ENCODE peak calls at places on chromosomes 3 and 15, in five cellular contexts. One of them, this sample, is unnamed.

GRCh38 chr3:158809642-158810041 is 7.8 kb downstream of the MFSD1 start:
- DNase-seq in GM12878: no peak
- DNase-seq in HepG2: no peak
- DNase-seq in GM12892: no peak
- DNase-seq in K562: no peak
- DNase-seq in this sample: no peak

GRCh38 chr15:37764733-37765191 is 169.7 kb upstream of the TMCO5A start:
- DNase-seq in GM12878: no peak
- DNase-seq in HepG2: peak
- DNase-seq in GM12892: no peak
- DNase-seq in K562: peak
- DNase-seq in this sample: no peak

GRCh38 chr15:71106802-71107500 is 8.3 kb upstream of the THSD4 start:
- DNase-seq in GM12878: peak
- DNase-seq in HepG2: no peak
- DNase-seq in GM12892: no peak
- DNase-seq in K562: no peak
- DNase-seq in this sample: no peak

GRCh38 chr3:183551930-183552329 is 3.6 kb downstream of the KLHL6 start:
- DNase-seq in GM12878: no peak
- DNase-seq in HepG2: no peak
- DNase-seq in GM12892: no peak
- DNase-seq in K562: no peak
- DNase-seq in this sample: no peak

GRCh38 chr15:45498701-45499100 is 23.9 kb downstream of the SLC30A4 start:
- DNase-seq in GM12878: no peak
- DNase-seq in HepG2: no peak
- DNase-seq in GM12892: no peak
- DNase-seq in K562: no peak
- DNase-seq in this sample: no peak

GRCh38 chr15:52228928-52229327 is 37.7 kb upstream of the GNB5 start:
- DNase-seq in GM12878: no peak
- DNase-seq in HepG2: peak
- DNase-seq in GM12892: no peak
- DNase-seq in K562: peak
- DNase-seq in this sample: no peak

GRCh38 chr3:46716461-46717441 is 918 bp downstream of the PRSS50 start:
- DNase-seq in GM12878: no peak
- DNase-seq in HepG2: no peak
- DNase-seq in GM12892: no peak
- DNase-seq in K562: no peak
- DNase-seq in this sample: no peak

GRCh38 chr3:183449391-183449790 is 21.0 kb upstream of the MCF2L2 start:
- DNase-seq in GM12878: no peak
- DNase-seq in HepG2: peak
- DNase-seq in GM12892: no peak
- DNase-seq in K562: peak
- DNase-seq in this sample: no peak

GRCh38 chr3:99523446-99523845 is 114.9 kb upstream of the COL8A1 start:
- DNase-seq in GM12878: no peak
- DNase-seq in HepG2: no peak
- DNase-seq in GM12892: no peak
- DNase-seq in K562: no peak
- DNase-seq in this sample: no peak

GRCh38 chr3:186481526-186481925 is 62.7 kb downstream of the CRYGS start:
- DNase-seq in GM12878: no peak
- DNase-seq in HepG2: no peak
- DNase-seq in GM12892: no peak
- DNase-seq in K562: no peak
- DNase-seq in this sample: no peak

GRCh38 chr3:31481697-31482096 is 51.0 kb upstream of the STT3B start:
- DNase-seq in GM12878: no peak
- DNase-seq in HepG2: no peak
- DNase-seq in GM12892: no peak
- DNase-seq in K562: no peak
- DNase-seq in this sample: no peak

GRCh38 chr3:110070539-110070916 is 733.2 kb upstream of the DPPA4 start:
- DNase-seq in GM12878: no peak
- DNase-seq in HepG2: no peak
- DNase-seq in GM12892: no peak
- DNase-seq in K562: no peak
- DNase-seq in this sample: no peak

GRCh38 chr15:64842099-64842940 is 605 bp downstream of the PLEKHO2 start:
- DNase-seq in GM12878: no peak
- DNase-seq in HepG2: no peak
- DNase-seq in GM12892: no peak
- DNase-seq in K562: no peak
- DNase-seq in this sample: no peak

GRCh38 chr15:29774900-29775299 is 47.4 kb downstream of the TJP1 start:
- DNase-seq in GM12878: no peak
- DNase-seq in HepG2: peak
- DNase-seq in GM12892: no peak
- DNase-seq in K562: no peak
- DNase-seq in this sample: no peak

GRCh38 chr15:49900836-49901235 is 218.2 kb downstream of the ATP8B4 start:
- DNase-seq in GM12878: no peak
- DNase-seq in HepG2: no peak
- DNase-seq in GM12892: no peak
- DNase-seq in K562: no peak
- DNase-seq in this sample: no peak

GRCh38 chr3:195160908-195161434 is 110.0 kb downstream of the XXYLT1 start:
- DNase-seq in GM12878: no peak
- DNase-seq in HepG2: no peak
- DNase-seq in GM12892: no peak
- DNase-seq in K562: no peak
- DNase-seq in this sample: no peak

GRCh38 chr3:195159819-195160175 is 111.2 kb downstream of the XXYLT1 start:
- DNase-seq in GM12878: no peak
- DNase-seq in HepG2: no peak
- DNase-seq in GM12892: no peak
- DNase-seq in K562: no peak
- DNase-seq in this sample: no peak

GRCh38 chr3:195156286-195156890 is 114.6 kb downstream of the XXYLT1 start:
- DNase-seq in GM12878: no peak
- DNase-seq in HepG2: peak
- DNase-seq in GM12892: no peak
- DNase-seq in K562: no peak
- DNase-seq in this sample: no peak

GRCh38 chr3:195160257-195160898 is 110.6 kb downstream of the XXYLT1 start:
- DNase-seq in GM12878: no peak
- DNase-seq in HepG2: peak
- DNase-seq in GM12892: no peak
- DNase-seq in K562: no peak
- DNase-seq in this sample: no peak

GRCh38 chr3:195159117-195159818 is 111.7 kb downstream of the XXYLT1 start:
- DNase-seq in GM12878: no peak
- DNase-seq in HepG2: no peak
- DNase-seq in GM12892: no peak
- DNase-seq in K562: no peak
- DNase-seq in this sample: no peak
- TF ChIP-seq POLR2A in GM12878: no peak
- TF ChIP-seq POLR2A in HepG2: no peak
- TF ChIP-seq POLR2A in GM12892: no peak
- TF ChIP-seq POLR2A in K562: no peak
- TF ChIP-seq POLR2A in this sample: no peak

GRCh38 chr15:90866161-90866715 is 2.1 kb upstream of the FURIN start:
- DNase-seq in GM12878: no peak
- DNase-seq in HepG2: no peak
- DNase-seq in GM12892: no peak
- DNase-seq in K562: no peak
- DNase-seq in this sample: no peak
- TF ChIP-seq TAF1 in GM12878: no peak
- TF ChIP-seq TAF1 in HepG2: no peak
- TF ChIP-seq TAF1 in GM12892: no peak
- TF ChIP-seq TAF1 in K562: no peak
- TF ChIP-seq TAF1 in this sample: no peak

GRCh38 chr15:31077981-31078380 is 23.5 kb downstream of the TRPM1 start:
- DNase-seq in GM12878: no peak
- DNase-seq in HepG2: no peak
- DNase-seq in GM12892: no peak
- DNase-seq in K562: no peak
- DNase-seq in this sample: no peak

GRCh38 chr15:31079519-31079918 is 22.0 kb downstream of the TRPM1 start:
- DNase-seq in GM12878: no peak
- DNase-seq in HepG2: no peak
- DNase-seq in GM12892: no peak
- DNase-seq in K562: no peak
- DNase-seq in this sample: no peak

GRCh38 chr15:31078461-31078860 is 23.1 kb downstream of the TRPM1 start:
- DNase-seq in GM12878: no peak
- DNase-seq in HepG2: no peak
- DNase-seq in GM12892: no peak
- DNase-seq in K562: no peak
- DNase-seq in this sample: no peak

GRCh38 chr15:31074321-31074720 is 27.2 kb downstream of the TRPM1 start:
- DNase-seq in GM12878: no peak
- DNase-seq in HepG2: no peak
- DNase-seq in GM12892: no peak
- DNase-seq in K562: no peak
- DNase-seq in this sample: no peak

DNA sequence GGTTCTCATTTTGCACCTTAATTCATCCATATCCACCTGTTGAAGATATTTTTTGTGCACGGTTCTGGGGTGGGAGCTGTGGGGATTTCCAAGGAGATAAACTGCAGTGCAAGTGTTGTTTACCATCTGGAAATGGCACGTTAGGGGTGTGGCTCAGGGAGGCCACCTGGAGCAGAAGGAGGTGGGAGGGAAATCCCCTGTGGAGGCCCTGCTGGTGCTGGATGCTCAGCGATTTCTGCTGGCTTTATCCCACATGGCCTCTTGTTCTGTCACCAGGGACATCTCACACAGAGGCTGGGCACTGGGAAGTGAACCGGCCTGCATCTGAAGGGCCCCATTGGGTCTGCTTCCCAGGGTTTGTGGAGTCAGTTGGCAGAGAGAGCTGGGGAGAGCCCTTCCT is 24.3 kb downstream of the TRPM1 start:
- DNase-seq in GM12878: no peak
- DNase-seq in HepG2: no peak
- DNase-seq in GM12892: no peak
- DNase-seq in K562: no peak
- DNase-seq in this sample: no peak
- TF ChIP-seq POLR2A in GM12878: no peak
- TF ChIP-seq POLR2A in HepG2: no peak
- TF ChIP-seq POLR2A in GM12892: no peak
- TF ChIP-seq POLR2A in K562: no peak
- TF ChIP-seq POLR2A in this sample: no peak

GRCh38 chr3:177057768-177058167 is 139.5 kb downstream of the TBL1XR1 start:
- DNase-seq in GM12878: peak
- DNase-seq in HepG2: no peak
- DNase-seq in GM12892: peak
- DNase-seq in K562: no peak
- DNase-seq in this sample: peak
- TF ChIP-seq TAF1 in GM12878: no peak
- TF ChIP-seq TAF1 in HepG2: no peak
- TF ChIP-seq TAF1 in GM12892: no peak
- TF ChIP-seq TAF1 in K562: no peak
- TF ChIP-seq TAF1 in this sample: no peak

GRCh38 chr3:43286115-43286885 is at the start of gene SNRK:
- DNase-seq in GM12878: no peak
- DNase-seq in HepG2: peak
- DNase-seq in GM12892: peak
- DNase-seq in K562: peak
- DNase-seq in this sample: peak
- TF ChIP-seq POLR2A in GM12878: peak
- TF ChIP-seq POLR2A in HepG2: peak
- TF ChIP-seq POLR2A in GM12892: peak
- TF ChIP-seq POLR2A in K562: peak
- TF ChIP-seq POLR2A in this sample: no peak

GRCh38 chr3:43684944-43685343 is 5.8 kb upstream of the ABHD5 start:
- DNase-seq in GM12878: no peak
- DNase-seq in HepG2: no peak
- DNase-seq in GM12892: no peak
- DNase-seq in K562: no peak
- DNase-seq in this sample: no peak
- TF ChIP-seq TAF1 in GM12878: no peak
- TF ChIP-seq TAF1 in HepG2: no peak
- TF ChIP-seq TAF1 in GM12892: no peak
- TF ChIP-seq TAF1 in K562: no peak
- TF ChIP-seq TAF1 in this sample: no peak

DNA sequence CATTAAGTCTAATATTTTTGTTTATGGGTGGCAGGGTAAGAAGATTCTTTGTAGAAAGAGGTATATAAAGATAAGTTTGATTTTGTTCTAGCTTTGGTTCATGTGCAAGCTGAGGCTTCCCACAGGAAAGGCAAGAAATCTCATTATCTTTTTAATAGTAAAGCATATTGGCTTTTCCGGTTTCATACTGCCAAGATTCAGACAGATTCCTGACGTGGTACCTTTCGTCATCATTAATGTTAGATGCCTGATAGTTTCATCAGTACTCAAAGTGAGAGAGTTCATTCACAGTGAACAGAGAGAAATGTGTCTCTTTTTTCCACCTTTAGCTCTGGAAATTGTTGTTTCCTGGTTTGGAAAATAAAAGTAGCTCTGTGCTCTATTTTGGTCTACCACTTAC is 16.5 kb downstream of the TPM1 start:
- DNase-seq in GM12878: no peak
- DNase-seq in HepG2: no peak
- DNase-seq in GM12892: no peak
- DNase-seq in K562: no peak
- DNase-seq in this sample: no peak
- TF ChIP-seq POLR2A in GM12878: no peak
- TF ChIP-seq POLR2A in HepG2: no peak
- TF ChIP-seq POLR2A in GM12892: no peak
- TF ChIP-seq POLR2A in K562: no peak
- TF ChIP-seq POLR2A in this sample: no peak

This sample was measured in GM12891.